ENCODE peak calls at places on chromosomes 6 and 20, in nine cellular contexts. U, A, E, C, V, Q, P, Z and N are unnamed samples.

GRCh38 chr20:9110916-9111432 is 42.1 kb downstream of the PLCB4 start:
- DNase-seq in P (no peak), V (no peak), U (no peak), E (no peak), C (no peak), Q (no peak), Z (no peak), A (peak; percentile 24), N (no peak)

GRCh38 chr6:43634702-43635303 is 837 bp upstream of the MAD2L1BP start:
- DNase-seq in U (no peak), A (no peak), E (no peak), Q (no peak), C (no peak), P (no peak), V (no peak), Z (no peak), N (no peak)

GRCh38 chr20:1430004-1430451 is 36.6 kb downstream of the NSFL1C start:
- DNase-seq in Z (peak; percentile 56), E (no peak), Q (no peak), P (no peak), A (peak; percentile 97), C (no peak), U (no peak), V (no peak), N (no peak)

GRCh38 chr6:36820700-36821580 is 18.3 kb downstream of the CPNE5 start:
- DNase-seq in E (peak; percentile 48), Q (no peak), A (peak; percentile 53), P (no peak), V (no peak), C (peak; percentile 61), U (no peak), Z (peak; percentile 51), N (peak; percentile 41)

GRCh38 chr6:32685603-32686002 is 19.1 kb upstream of the HLA-DQB1 start:
- DNase-seq in P (no peak), E (no peak), Z (peak; percentile 3), C (no peak), Q (peak; percentile 40), A (peak; percentile 3), U (no peak), V (peak; percentile 66), N (no peak)

GRCh38 chr20:32626859-32627636 is 41.9 kb upstream of the NOL4L start:
- DNase-seq in Q (peak; percentile 29), P (peak; percentile 91), C (no peak), E (peak; percentile 64), Z (no peak), U (no peak), A (no peak), V (peak; percentile 33), N (no peak)

GRCh38 chr6:119201486-119201885 is 123.0 kb upstream of the FAM184A start:
- DNase-seq in Z (no peak), E (no peak), Q (no peak), U (no peak), V (no peak), P (no peak), A (no peak), C (no peak), N (no peak)

GRCh38 chr6:138293428-138293827 is 75.1 kb upstream of the PBOV1 start:
- DNase-seq in Q (no peak), A (no peak), P (no peak), U (no peak), Z (no peak), C (no peak), V (no peak), E (no peak), N (no peak)

GRCh38 chr6:107082045-107082444 is 33.3 kb downstream of the BEND3 start:
- DNase-seq in E (no peak), U (no peak), A (peak; percentile 21), V (no peak), Q (no peak), Z (peak; percentile 15), P (no peak), C (no peak), N (no peak)

GRCh38 chr20:47502271-47502730 is 614 bp downstream of the NCOA3 start:
- DNase-seq in Z (peak; percentile 21), C (no peak), P (no peak), A (no peak), E (peak; percentile 56), Q (peak; percentile 36), U (no peak), V (no peak), N (peak; percentile 14)

GRCh38 chr6:149648148-149649145 is at the start of gene KATNA1:
- DNase-seq in E (peak; percentile 93), U (peak; percentile 91), C (peak; percentile 47), P (peak; percentile 97), Z (peak; percentile 77), V (peak; percentile 93), A (peak; percentile 65), Q (peak; percentile 78), N (peak; percentile 71)
- TF ChIP-seq CTCF in E (no peak), U (peak; percentile 20), C (no peak), P (no peak), Z (no peak), V (peak; percentile 21), A (no peak), Q (peak; percentile 28), N (no peak)

GRCh38 chr20:58330229-58330628 is 20.7 kb downstream of the RAB22A start:
- DNase-seq in A (no peak), U (no peak), C (no peak), P (no peak), V (no peak), Z (no peak), Q (no peak), E (no peak), N (no peak)

GRCh38 chr20:58328836-58329235 is 19.3 kb downstream of the RAB22A start:
- DNase-seq in Z (no peak), E (no peak), U (no peak), V (no peak), C (no peak), Q (no peak), P (no peak), A (no peak), N (no peak)

GRCh38 chr20:58330692-58331091 is 21.2 kb downstream of the RAB22A start:
- DNase-seq in E (no peak), C (no peak), A (no peak), Z (peak; percentile 50), Q (no peak), V (no peak), U (no peak), P (no peak), N (peak; percentile 9)

GRCh38 chr20:58329711-58330110 is 20.2 kb downstream of the RAB22A start:
- DNase-seq in C (no peak), Z (no peak), E (no peak), U (no peak), V (no peak), P (no peak), A (no peak), Q (no peak), N (no peak)

GRCh38 chr20:58331961-58332551 is 22.5 kb downstream of the RAB22A start:
- DNase-seq in P (no peak), Z (no peak), E (no peak), V (no peak), Q (no peak), C (no peak), A (no peak), U (no peak), N (no peak)
- H3K4me3 ChIP-seq in P (no peak overlapping the region), Z (no peak overlapping the region), E (no peak overlapping the region), V (no peak overlapping the region), Q (no peak overlapping the region), C (no peak overlapping the region), A (no peak overlapping the region), U (no peak overlapping the region), N (no peak overlapping the region)

GRCh38 chr6:26568601-26569432 is 27.9 kb upstream of the ABT1 start:
- DNase-seq in Q (peak; percentile 95), E (peak; percentile 92), U (peak; percentile 90), C (peak; percentile 88), A (peak; percentile 93), P (peak; percentile 75), V (peak; percentile 92), Z (peak; percentile 93), N (peak; percentile 93)

GRCh38 chr6:26563488-26563887 is 25.3 kb downstream of the HMGN4 start:
- DNase-seq in E (no peak), Q (no peak), P (no peak), A (no peak), U (no peak), V (no peak), Z (no peak), C (no peak), N (no peak)

GRCh38 chr6:26571592-26572296 is 25.0 kb upstream of the ABT1 start:
- DNase-seq in A (peak; percentile 89), P (peak; percentile 53), Q (no peak), U (peak; percentile 50), V (no peak), C (peak; percentile 79), E (peak; percentile 91), Z (peak; percentile 87), N (peak; percentile 89)

GRCh38 chr6:26570027-26570809 is 26.5 kb upstream of the ABT1 start:
- DNase-seq in E (no peak), Z (no peak), A (no peak), C (no peak), Q (no peak), P (no peak), V (no peak), U (no peak), N (no peak)

DNA sequence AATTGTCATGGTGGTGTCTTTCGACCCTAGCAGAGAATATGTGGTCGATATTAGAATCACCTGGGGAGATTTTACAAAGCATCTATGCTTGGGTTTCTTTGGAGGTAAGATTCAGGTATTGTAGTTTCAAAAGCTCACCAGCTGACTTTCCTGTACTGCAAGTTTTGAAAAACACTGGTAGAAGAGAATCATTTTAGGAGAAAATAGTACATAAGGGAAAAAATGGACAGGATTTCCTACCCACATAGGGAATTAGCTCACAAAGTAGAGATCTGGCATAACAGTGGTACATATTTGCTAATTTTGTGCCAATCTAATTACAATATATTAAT is 27.4 kb upstream of the ABT1 start:
- DNase-seq in Z (no peak), P (no peak), V (no peak), A (no peak), E (no peak), U (no peak), C (no peak), Q (no peak), N (no peak)
- TF ChIP-seq CTCF in Z (no peak), P (no peak), V (no peak), A (no peak), E (no peak), U (no peak), C (no peak), Q (no peak), N (no peak)

DNA sequence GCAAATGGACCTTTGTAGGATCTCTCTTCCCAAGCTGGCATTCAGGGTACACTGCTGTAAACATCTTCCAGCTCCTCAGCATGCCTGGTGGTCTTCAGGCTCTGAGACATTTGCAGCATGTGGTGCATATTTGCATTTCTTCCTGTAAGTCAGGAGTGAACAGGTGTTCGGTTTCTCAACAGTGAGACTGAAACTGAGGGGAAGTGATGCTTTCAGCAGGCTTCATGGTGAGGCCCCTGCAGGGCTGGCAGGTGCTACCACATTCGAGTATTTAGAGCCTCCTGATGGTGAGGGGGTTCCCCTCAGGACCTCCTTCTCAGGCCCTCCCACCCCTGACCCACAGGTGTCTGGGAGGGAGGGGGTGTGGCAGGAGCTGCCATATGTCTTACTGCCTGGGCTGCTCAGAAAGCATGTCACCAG is 15.1 kb downstream of the MYBL2 start:
- DNase-seq in P (no peak), A (no peak), U (no peak), Z (no peak), C (no peak), Q (peak; percentile 90), E (no peak), V (peak; percentile 99), N (no peak)
- H3K4me3 ChIP-seq in P (no peak overlapping the region), A (no peak overlapping the region), U (no peak overlapping the region), Z (no peak overlapping the region), C (no peak overlapping the region), Q (no peak overlapping the region), E (no peak overlapping the region), V (peak overlapping the region; percentile 59), N (no peak overlapping the region)